ENCODE peak calls at places on chromosomes 2 and 18, in six cellular contexts. One of them, this sample, is unnamed.

GRCh38 chr2:191003405-191004309 is 10.3 kb downstream of the STAT1 start:
- DNase-seq in HCT116: no peak
- DNase-seq in GM12878: no peak
- DNase-seq in PC-9: no peak
- DNase-seq in hepatocyte: no peak
- DNase-seq in mammary epithelial cell: no peak
- DNase-seq in this sample: no peak

GRCh38 chr18:64037812-64038414 is 68.0 kb downstream of the SERPINB8 start:
- DNase-seq in HCT116: peak
- DNase-seq in GM12878: no peak
- DNase-seq in PC-9: no peak
- DNase-seq in hepatocyte: peak
- DNase-seq in mammary epithelial cell: peak
- DNase-seq in this sample: peak

GRCh38 chr18:70195852-70196434 is 9.5 kb downstream of the RTTN start:
- DNase-seq in HCT116: no peak
- DNase-seq in GM12878: no peak
- DNase-seq in PC-9: peak
- DNase-seq in hepatocyte: peak
- DNase-seq in mammary epithelial cell: peak
- DNase-seq in this sample: peak

GRCh38 chr2:73291093-73291460 is 2.3 kb downstream of the EGR4 start:
- DNase-seq in HCT116: no peak
- DNase-seq in GM12878: no peak
- DNase-seq in PC-9: no peak
- DNase-seq in hepatocyte: peak
- DNase-seq in mammary epithelial cell: peak
- DNase-seq in this sample: peak

GRCh38 chr2:15553951-15554350 is 7.2 kb downstream of the NBAS start:
- DNase-seq in HCT116: no peak
- DNase-seq in GM12878: no peak
- DNase-seq in PC-9: no peak
- DNase-seq in hepatocyte: no peak
- DNase-seq in mammary epithelial cell: no peak
- DNase-seq in this sample: no peak

GRCh38 chr2:26752636-26753035 is 11.4 kb upstream of the SLC35F6 start:
- DNase-seq in HCT116: no peak
- DNase-seq in GM12878: no peak
- DNase-seq in PC-9: no peak
- DNase-seq in hepatocyte: no peak
- DNase-seq in mammary epithelial cell: no peak
- DNase-seq in this sample: peak

GRCh38 chr2:72132981-72133720 is 14.5 kb downstream of the CYP26B1 start:
- DNase-seq in HCT116: no peak
- DNase-seq in GM12878: no peak
- DNase-seq in PC-9: no peak
- DNase-seq in hepatocyte: no peak
- DNase-seq in mammary epithelial cell: no peak
- DNase-seq in this sample: no peak

GRCh38 chr18:24397694-24398365 is at the start of gene OSBPL1A:
- DNase-seq in HCT116: peak
- DNase-seq in GM12878: no peak
- DNase-seq in PC-9: peak
- DNase-seq in hepatocyte: peak
- DNase-seq in mammary epithelial cell: peak
- DNase-seq in this sample: peak

GRCh38 chr2:119282966-119283511 is 59.4 kb downstream of the STEAP3 start:
- DNase-seq in HCT116: no peak
- DNase-seq in GM12878: no peak
- DNase-seq in PC-9: no peak
- DNase-seq in hepatocyte: no peak
- DNase-seq in mammary epithelial cell: peak
- DNase-seq in this sample: peak

GRCh38 chr2:38613126-38613848 is 10.6 kb upstream of the HNRNPLL start:
- DNase-seq in HCT116: no peak
- DNase-seq in GM12878: no peak
- DNase-seq in PC-9: no peak
- DNase-seq in hepatocyte: no peak
- DNase-seq in mammary epithelial cell: no peak
- DNase-seq in this sample: peak

GRCh38 chr2:2704380-2705093 is 373.5 kb upstream of the MYT1L start:
- DNase-seq in HCT116: no peak
- DNase-seq in GM12878: no peak
- DNase-seq in PC-9: no peak
- DNase-seq in hepatocyte: no peak
- DNase-seq in mammary epithelial cell: no peak
- DNase-seq in this sample: no peak

GRCh38 chr2:25672500-25673169 is 742 bp downstream of the DTNB start:
- DNase-seq in HCT116: no peak
- DNase-seq in GM12878: no peak
- DNase-seq in PC-9: peak
- DNase-seq in hepatocyte: peak
- DNase-seq in mammary epithelial cell: peak
- DNase-seq in this sample: peak

GRCh38 chr2:143553261-143553660 is 424.0 kb downstream of the ARHGAP15 start:
- DNase-seq in HCT116: no peak
- DNase-seq in GM12878: no peak
- DNase-seq in PC-9: no peak
- DNase-seq in hepatocyte: no peak
- DNase-seq in mammary epithelial cell: no peak
- DNase-seq in this sample: no peak

GRCh38 chr2:99862566-99862965 is 279.8 kb downstream of the AFF3 start:
- DNase-seq in HCT116: no peak
- DNase-seq in GM12878: no peak
- DNase-seq in PC-9: no peak
- DNase-seq in hepatocyte: no peak
- DNase-seq in mammary epithelial cell: no peak
- DNase-seq in this sample: no peak

GRCh38 chr18:22465859-22466602 is 48.3 kb upstream of the CTAGE1 start:
- DNase-seq in HCT116: peak
- DNase-seq in GM12878: no peak
- DNase-seq in PC-9: peak
- DNase-seq in hepatocyte: peak
- DNase-seq in mammary epithelial cell: peak
- DNase-seq in this sample: peak

GRCh38 chr2:168192839-168193616 is 54.4 kb downstream of the STK39 start:
- DNase-seq in HCT116: no peak
- DNase-seq in GM12878: no peak
- DNase-seq in PC-9: peak
- DNase-seq in hepatocyte: no peak
- DNase-seq in mammary epithelial cell: no peak
- DNase-seq in this sample: no peak

DNA sequence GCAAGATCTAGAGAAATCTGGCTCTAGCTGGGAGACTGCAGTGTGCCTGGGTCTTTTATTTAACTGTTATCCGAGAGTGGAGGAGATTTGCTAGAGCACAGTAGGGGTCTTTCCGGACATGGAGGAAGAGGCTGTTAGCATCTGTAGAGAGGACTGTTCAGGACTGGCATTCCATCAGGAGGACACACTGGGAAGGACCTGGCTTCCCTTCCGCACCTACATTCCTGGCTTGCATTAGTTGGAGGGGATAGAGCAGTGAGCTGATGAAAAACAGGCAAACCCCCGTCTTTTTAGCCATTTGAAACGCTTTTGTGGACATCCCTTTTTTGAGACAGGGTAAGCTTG is 874 bp upstream of the PIEZO2 start:
- DNase-seq in HCT116: no peak
- DNase-seq in GM12878: no peak
- DNase-seq in PC-9: no peak
- DNase-seq in hepatocyte: no peak
- DNase-seq in mammary epithelial cell: no peak
- DNase-seq in this sample: no peak
- TF ChIP-seq EZH2 in HCT116: no peak
- TF ChIP-seq EZH2 in GM12878: no peak
- TF ChIP-seq EZH2 in PC-9: no peak
- TF ChIP-seq EZH2 in hepatocyte: no peak
- TF ChIP-seq EZH2 in mammary epithelial cell: no peak
- TF ChIP-seq EZH2 in this sample: no peak

GRCh38 chr2:151264157-151264835 is 2.6 kb upstream of the RBM43 start:
- DNase-seq in HCT116: no peak
- DNase-seq in GM12878: no peak
- DNase-seq in PC-9: no peak
- DNase-seq in hepatocyte: peak
- DNase-seq in mammary epithelial cell: no peak
- DNase-seq in this sample: no peak

GRCh38 chr2:151260492-151261239 is 997 bp downstream of the RBM43 start:
- DNase-seq in HCT116: no peak
- DNase-seq in GM12878: peak
- DNase-seq in PC-9: no peak
- DNase-seq in hepatocyte: no peak
- DNase-seq in mammary epithelial cell: peak
- DNase-seq in this sample: peak

GRCh38 chr2:151262629-151263028 is 966 bp upstream of the RBM43 start:
- DNase-seq in HCT116: no peak
- DNase-seq in GM12878: no peak
- DNase-seq in PC-9: no peak
- DNase-seq in hepatocyte: no peak
- DNase-seq in mammary epithelial cell: no peak
- DNase-seq in this sample: no peak

GRCh38 chr2:151261977-151262291 is 271 bp upstream of the RBM43 start:
- DNase-seq in HCT116: no peak
- DNase-seq in GM12878: no peak
- DNase-seq in PC-9: no peak
- DNase-seq in hepatocyte: no peak
- DNase-seq in mammary epithelial cell: no peak
- DNase-seq in this sample: no peak

DNA sequence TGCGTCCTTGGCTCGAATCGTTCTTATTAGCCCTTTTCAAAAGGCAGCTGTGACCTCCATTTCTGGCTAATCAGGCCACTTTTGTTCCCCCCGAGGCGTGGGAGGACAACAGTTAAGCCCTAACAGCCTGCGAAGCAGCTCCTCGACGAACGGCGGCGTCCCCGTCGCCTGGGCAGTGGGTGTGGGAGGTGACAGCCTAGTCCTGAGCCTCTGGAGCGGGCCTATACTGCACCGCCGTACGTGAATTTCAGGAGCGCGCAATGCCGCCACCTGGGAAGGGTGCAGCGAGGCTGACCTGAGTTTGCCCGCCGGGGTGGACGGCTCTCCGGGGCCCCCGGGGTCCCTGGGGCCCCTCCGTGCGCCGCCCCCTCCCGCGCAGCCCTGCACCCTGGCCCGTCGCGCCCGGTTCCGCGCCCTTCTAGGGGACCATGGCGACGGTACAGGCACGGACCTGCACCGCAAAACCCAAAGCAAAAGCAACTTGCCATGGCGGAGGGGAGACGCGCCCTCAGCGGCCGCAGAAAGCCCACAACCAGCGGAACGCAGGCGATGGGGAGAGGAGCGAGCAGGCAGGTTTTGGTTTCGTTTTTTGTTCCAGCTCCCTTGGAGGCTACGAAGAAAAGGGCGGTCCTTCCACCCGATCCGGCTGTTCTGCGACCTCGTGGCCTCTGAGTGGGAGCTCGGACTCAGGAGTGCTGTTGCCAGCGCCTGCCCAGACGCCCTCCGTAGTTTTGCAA is at the start of gene RBM43:
- DNase-seq in HCT116: peak
- DNase-seq in GM12878: peak
- DNase-seq in PC-9: peak
- DNase-seq in hepatocyte: peak
- DNase-seq in mammary epithelial cell: peak
- DNase-seq in this sample: peak
- TF ChIP-seq EZH2 in HCT116: no peak
- TF ChIP-seq EZH2 in GM12878: no peak
- TF ChIP-seq EZH2 in PC-9: no peak
- TF ChIP-seq EZH2 in hepatocyte: no peak
- TF ChIP-seq EZH2 in mammary epithelial cell: no peak
- TF ChIP-seq EZH2 in this sample: no peak

GRCh38 chr18:5604778-5605177 is 61.0 kb upstream of the EPB41L3 start:
- DNase-seq in HCT116: no peak
- DNase-seq in GM12878: no peak
- DNase-seq in PC-9: no peak
- DNase-seq in hepatocyte: no peak
- DNase-seq in mammary epithelial cell: no peak
- DNase-seq in this sample: no peak
- TF ChIP-seq EZH2 in HCT116: no peak
- TF ChIP-seq EZH2 in GM12878: no peak
- TF ChIP-seq EZH2 in PC-9: no peak
- TF ChIP-seq EZH2 in hepatocyte: no peak
- TF ChIP-seq EZH2 in mammary epithelial cell: no peak
- TF ChIP-seq EZH2 in this sample: no peak

GRCh38 chr2:111659361-111660281 is 224.4 kb downstream of the ANAPC1 start:
- DNase-seq in HCT116: peak
- DNase-seq in GM12878: no peak
- DNase-seq in PC-9: peak
- DNase-seq in hepatocyte: peak
- DNase-seq in mammary epithelial cell: peak
- DNase-seq in this sample: peak
- TF ChIP-seq EZH2 in HCT116: no peak
- TF ChIP-seq EZH2 in GM12878: no peak
- TF ChIP-seq EZH2 in PC-9: no peak
- TF ChIP-seq EZH2 in hepatocyte: no peak
- TF ChIP-seq EZH2 in mammary epithelial cell: no peak
- TF ChIP-seq EZH2 in this sample: no peak